ENCODE peak calls at places on chromosomes 7 and 10, in ten cellular contexts. K is A549, E is transverse colon, V is tibial nerve, A is breast epithelium, U is IMR-90, M is NB4, P is HepG2, Z is right lobe of liver, D is upper lobe of left lung. C is an unnamed sample.
A peak's percentile ranks its signal among the peaks of the same experiment; 100 is the strongest.

GRCh38 chr7:111242361-111242760 is 151.4 kb downstream of the LRRN3 start:
- DNase-seq in U (no peak), E (no peak), K (no peak), D (no peak), P (no peak), V (no peak), M (no peak), A (no peak), Z (no peak), C (no peak)

GRCh38 chr10:80411267-80411668 is 2.9 kb downstream of the PRXL2A start:
- DNase-seq in V (no peak), P (peak; percentile 72), M (no peak), K (no peak), U (no peak), D (no peak), Z (peak; percentile 71), A (no peak), E (peak; percentile 26), C (no peak)

GRCh38 chr7:50349963-50350944 is 45.7 kb downstream of the IKZF1 start:
- DNase-seq in E (no peak), A (no peak), P (no peak), D (peak; percentile 55), K (no peak), M (no peak), U (no peak), V (no peak), Z (no peak), C (no peak)

GRCh38 chr7:12839508-12840153 is 152.2 kb downstream of the ARL4A start:
- DNase-seq in V (no peak), D (no peak), E (no peak), K (no peak), P (peak; percentile 1), M (no peak), A (no peak), Z (no peak), U (no peak), C (no peak)

GRCh38 chr10:75283150-75284096 is 47.7 kb upstream of the COMTD1 start:
- DNase-seq in Z (peak; percentile 34), A (peak; percentile 50), P (no peak), V (no peak), U (peak; percentile 74), K (no peak), E (no peak), D (peak; percentile 45), M (no peak), C (peak; percentile 74)

GRCh38 chr7:3955751-3956696 is 655.0 kb downstream of the SDK1 start:
- DNase-seq in E (peak; percentile 14), A (no peak), U (peak; percentile 65), K (peak; percentile 11), V (no peak), Z (no peak), P (no peak), M (no peak), D (no peak), C (no peak)

GRCh38 chr7:52150952-52151351 is 834.3 kb upstream of the COBL start:
- DNase-seq in D (no peak), P (no peak), E (no peak), A (no peak), M (no peak), K (no peak), Z (no peak), U (no peak), V (no peak), C (no peak)

GRCh38 chr7:85737426-85737825 is 550.6 kb upstream of the SEMA3D start:
- DNase-seq in Z (no peak), K (no peak), A (no peak), M (no peak), U (no peak), P (no peak), D (no peak), E (no peak), V (no peak), C (no peak)

GRCh38 chr10:123535386-123535785 is 130.8 kb upstream of the GPR26 start:
- DNase-seq in E (no peak), P (no peak), M (no peak), U (no peak), V (no peak), Z (no peak), K (no peak), A (no peak), D (no peak), C (peak; percentile 83)

GRCh38 chr7:107785926-107786325 is 17.1 kb downstream of the SLC26A3 start:
- DNase-seq in A (no peak), Z (no peak), P (no peak), M (no peak), U (no peak), E (peak; percentile 44), D (no peak), V (no peak), K (no peak), C (no peak)

GRCh38 chr7:135714534-135715009 is 13.4 kb downstream of the SLC13A4 start:
- DNase-seq in A (no peak), E (no peak), D (peak; percentile 76), P (peak; percentile 6), V (no peak), U (peak; percentile 74), M (no peak), Z (no peak), K (peak; percentile 33), C (no peak)

GRCh38 chr10:124300224-124300623 is 118.5 kb downstream of the OAT start:
- DNase-seq in K (no peak), D (no peak), A (no peak), E (no peak), V (no peak), P (no peak), Z (peak; percentile 21), M (no peak), U (no peak), C (no peak)

GRCh38 chr10:124173298-124173900 is 80.0 kb upstream of the CHST15 start:
- DNase-seq in U (no peak), E (no peak), A (no peak), M (no peak), V (no peak), Z (peak; percentile 41), K (no peak), D (no peak), P (no peak), C (no peak)

GRCh38 chr7:1169409-1170368 is 9.7 kb upstream of the ZFAND2A start:
- DNase-seq in P (peak; percentile 83), U (no peak), M (peak; percentile 96), V (peak; percentile 84), K (peak; percentile 88), E (peak; percentile 90), A (peak; percentile 88), Z (peak; percentile 80), D (peak; percentile 95), C (peak; percentile 95)

GRCh38 chr7:96998333-96998732 is 7.0 kb upstream of the DLX6 start:
- DNase-seq in E (no peak), M (no peak), V (no peak), K (no peak), Z (no peak), D (no peak), U (no peak), P (no peak), A (no peak), C (peak; percentile 77)

GRCh38 chr10:70430489-70431445 is 10.7 kb downstream of the NODAL start:
- DNase-seq in U (peak; percentile 87), V (peak; percentile 79), Z (peak; percentile 84), P (peak; percentile 80), K (peak; percentile 11), M (peak; percentile 55), D (no peak), E (peak; percentile 55), A (peak; percentile 32), C (no peak)
- TF ChIP-seq POLR2A in U (no peak), V (no peak), Z (no peak), P (no peak), K (no peak), M (no peak), D (no peak), E (peak; percentile 21), A (no peak), C (no peak)

DNA sequence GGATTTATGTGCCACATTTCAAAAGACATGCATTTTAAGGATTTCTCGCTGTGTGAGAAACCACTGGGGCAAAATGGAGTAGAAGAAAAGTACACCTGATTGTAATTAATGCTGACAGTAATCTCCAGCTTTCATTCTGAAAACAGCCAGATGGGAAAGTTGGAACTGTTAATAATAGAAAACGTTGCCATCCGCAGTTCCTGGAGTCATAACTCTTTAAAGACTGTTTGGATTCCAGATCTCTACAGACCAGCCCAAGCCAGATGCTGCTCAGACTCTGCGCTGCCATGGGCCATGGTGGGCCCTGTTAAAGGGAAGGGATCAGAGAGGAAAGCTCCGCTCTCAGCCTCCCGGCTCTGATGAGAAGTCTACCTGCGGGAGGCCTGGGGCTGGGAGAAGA is 217.0 kb upstream of the GLI3 start:
- DNase-seq in P (no peak), D (no peak), K (no peak), E (no peak), Z (no peak), A (no peak), V (no peak), M (no peak), U (no peak), C (peak; percentile 90)
- H3K4me3 ChIP-seq in P (no peak overlapping the region), D (no peak overlapping the region), K (no peak overlapping the region), E (no peak overlapping the region), Z (no peak overlapping the region), A (no peak overlapping the region), V (no peak overlapping the region), M (no peak overlapping the region), U (no peak overlapping the region), C (no peak overlapping the region)

GRCh38 chr10:44310762-44311562 is 73.9 kb downstream of the CXCL12 start:
- DNase-seq in V (peak; percentile 81), K (peak; percentile 69), U (peak; percentile 79), D (peak; percentile 97), Z (peak; percentile 80), E (peak; percentile 84), A (peak; percentile 77), P (no peak), M (peak; percentile 81), C (peak; percentile 95)
- TF ChIP-seq POLR2A in V (no peak), K (no peak), U (no peak), D (no peak), Z (no peak), E (no peak), A (no peak), P (no peak), M (no peak), C (no peak)

DNA sequence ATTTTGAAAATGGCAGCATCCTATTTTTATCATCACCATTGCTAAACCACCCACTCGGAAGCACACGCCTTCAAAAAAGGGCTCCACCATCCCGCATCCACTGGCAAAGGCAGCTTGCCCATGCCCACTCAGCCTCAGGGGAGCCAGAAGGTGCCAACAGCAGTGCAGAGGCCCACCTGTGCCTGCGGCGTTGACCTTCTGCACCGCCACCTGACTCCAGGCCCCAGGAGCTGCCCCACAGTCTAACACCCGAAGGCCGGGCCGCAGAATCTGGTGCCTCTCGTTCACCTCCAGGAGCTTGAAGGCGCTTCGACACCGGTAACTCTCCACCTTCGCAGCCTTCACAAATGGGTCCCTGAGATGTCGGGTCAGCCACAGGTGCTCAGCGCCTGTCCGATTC is 2.8 kb downstream of the MRM2 start:
- DNase-seq in D (peak; percentile 60), U (no peak), A (no peak), P (no peak), K (no peak), M (no peak), E (no peak), Z (no peak), V (no peak), C (no peak)
- H3K4me3 ChIP-seq in D (no peak overlapping the region), U (no peak overlapping the region), A (no peak overlapping the region), P (no peak overlapping the region), K (no peak overlapping the region), M (no peak overlapping the region), E (no peak overlapping the region), Z (no peak overlapping the region), V (no peak overlapping the region), C (no peak overlapping the region)